ENCODE peak calls at places on chromosomes 1 and 21, in eight cellular contexts. B is left ventricle myocardium inferior, D is ascending aorta, N is fibroblast of pulmonary artery, Y is foreskin fibroblast, X is IMR-90, L is psoas muscle, U is lower leg skin. I is an unnamed sample.

GRCh38 chr1:154629160-154630073 is 21.4 kb upstream of the ADAR start:
- DNase-seq in B (no peak), D (no peak), N (peak), Y (no peak), X (peak), L (no peak), U (no peak), I (no peak)

GRCh38 chr1:203166192-203166940 is 9.3 kb downstream of the MYBPH start:
- DNase-seq in B (no peak), D (no peak), N (no peak), Y (no peak), X (no peak), L (no peak), U (no peak), I (no peak)

GRCh38 chr1:160315359-160315758 is 27.7 kb downstream of the COPA start:
- DNase-seq in B (no peak), D (no peak), N (no peak), Y (no peak), X (no peak), L (no peak), U (no peak), I (no peak)

GRCh38 chr1:201433609-201434008 is 12.1 kb upstream of the TNNI1 start:
- DNase-seq in B (no peak), D (no peak), N (no peak), Y (no peak), X (no peak), L (no peak), U (no peak), I (no peak)

GRCh38 chr1:213761845-213762407 is 225.8 kb upstream of the PROX1 start:
- DNase-seq in B (no peak), D (no peak), N (no peak), Y (no peak), X (no peak), L (no peak), U (no peak), I (no peak)

GRCh38 chr1:83508485-83509151 is 490.3 kb downstream of the TTLL7 start:
- DNase-seq in B (no peak), D (no peak), N (peak), Y (peak), X (peak), L (no peak), U (peak), I (peak)

GRCh38 chr1:183069562-183070216 is 46.5 kb downstream of the LAMC1 start:
- DNase-seq in B (no peak), D (no peak), N (no peak), Y (peak), X (no peak), L (no peak), U (no peak), I (no peak)

GRCh38 chr1:209805875-209806760 is at the start of gene IRF6:
- DNase-seq in B (peak), D (no peak), N (peak), Y (peak), X (peak), L (peak), U (peak), I (no peak)

DNA sequence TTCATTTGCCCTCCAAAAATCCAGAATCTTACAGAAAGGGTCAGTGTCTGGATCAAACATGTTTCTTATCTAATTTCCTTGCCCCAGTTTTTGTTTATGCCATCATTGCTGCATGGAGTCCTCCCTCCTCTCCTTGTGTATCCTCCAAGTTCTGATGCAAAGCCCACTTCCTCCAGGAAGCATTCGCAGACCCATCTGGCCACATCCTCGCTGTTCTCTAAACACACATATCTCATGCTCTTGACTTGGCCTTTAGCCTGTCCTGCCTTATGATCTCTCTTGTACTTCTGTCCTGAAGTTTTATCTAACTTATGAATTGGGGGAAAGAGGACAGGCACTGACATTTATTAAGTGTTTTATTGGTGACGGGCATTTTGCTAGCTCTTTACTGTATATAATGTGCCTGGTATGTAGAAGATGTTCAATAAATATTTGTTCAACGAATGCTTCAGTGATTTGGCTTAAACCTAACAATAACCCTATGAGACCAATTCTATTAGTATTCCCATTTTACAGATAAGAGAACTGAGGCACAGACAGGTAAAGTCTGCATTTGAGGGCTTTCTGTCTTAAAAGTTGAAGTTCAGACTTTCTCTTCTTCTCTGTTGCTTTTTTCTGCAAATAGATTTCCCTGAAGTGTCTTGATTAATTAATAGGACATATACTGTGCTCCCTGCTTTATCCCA is 19.2 kb upstream of the ID3 start:
- DNase-seq in B (no peak), D (no peak), N (peak), Y (no peak), X (peak), L (no peak), U (no peak), I (no peak)
- H3K4me3 ChIP-seq in B (no peak), D (peak), N (no peak), Y (no peak), X (no peak), L (no peak), U (no peak), I (no peak)

DNA sequence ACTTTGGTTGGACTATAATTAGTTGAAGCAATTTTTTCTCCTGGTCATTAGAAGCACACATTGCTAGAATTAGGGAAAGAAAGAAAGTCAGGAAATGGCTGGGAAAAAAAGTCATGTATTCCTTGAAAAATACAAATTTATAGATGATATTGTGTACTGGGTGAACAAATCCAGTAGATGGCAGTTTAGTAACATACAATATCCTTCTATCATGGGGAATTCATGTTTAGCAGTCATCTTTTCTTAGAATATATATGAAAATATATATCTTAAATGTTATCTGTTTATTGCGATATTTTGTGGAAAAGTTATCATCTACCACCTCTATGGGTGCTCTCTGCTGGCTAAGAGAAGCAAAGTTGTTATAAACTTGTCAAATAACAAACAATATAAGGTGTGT is 13.1 kb upstream of the ZRANB2 start:
- DNase-seq in B (no peak), D (no peak), N (peak), Y (no peak), X (peak), L (no peak), U (no peak), I (no peak)
- TF ChIP-seq CTCF in B (peak), D (peak), N (peak), Y (peak), X (peak), L (peak), U (no peak), I (peak)

GRCh38 chr1:211830055-211830329 is 571 bp downstream of the LPGAT1 start:
- DNase-seq in B (peak), D (no peak), N (no peak), Y (peak), X (no peak), L (no peak), U (no peak), I (no peak)
- H3K4me3 ChIP-seq in B (peak), D (peak), N (peak), Y (peak), X (peak), L (peak), U (peak), I (peak)

GRCh38 chr21:26425576-26425975 is 147.5 kb downstream of the CYYR1 start:
- DNase-seq in B (no peak), D (no peak), N (no peak), Y (no peak), X (no peak), L (no peak), U (no peak), I (no peak)

GRCh38 chr21:26423506-26423905 is 149.6 kb downstream of the CYYR1 start:
- DNase-seq in B (no peak), D (no peak), N (no peak), Y (no peak), X (no peak), L (no peak), U (no peak), I (no peak)

GRCh38 chr21:26422138-26422537 is 150.9 kb downstream of the CYYR1 start:
- DNase-seq in B (no peak), D (no peak), N (no peak), Y (no peak), X (no peak), L (no peak), U (no peak), I (no peak)

GRCh38 chr21:26421724-26422123 is 151.4 kb downstream of the CYYR1 start:
- DNase-seq in B (no peak), D (no peak), N (no peak), Y (no peak), X (no peak), L (no peak), U (no peak), I (no peak)
- TF ChIP-seq CTCF in B (no peak), D (no peak), N (no peak), Y (no peak), X (no peak), L (no peak), U (no peak), I (no peak)

DNA sequence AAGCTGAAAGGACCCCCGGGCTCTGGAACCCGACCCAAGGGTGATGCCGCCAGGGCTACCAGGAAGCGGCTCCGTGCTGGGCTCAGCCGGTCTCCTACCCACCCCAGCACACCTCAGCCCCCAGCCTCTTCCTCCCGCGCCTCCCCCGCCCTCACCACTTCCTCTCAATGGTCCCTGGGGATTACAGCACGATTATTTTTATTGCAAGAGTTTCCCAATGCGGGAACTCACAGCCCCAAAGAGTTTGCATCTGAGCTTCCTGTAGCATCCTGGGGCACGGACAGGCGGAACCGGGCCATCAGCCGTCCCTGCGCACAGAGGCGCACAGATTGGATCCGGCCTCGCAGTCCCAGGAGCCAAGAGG is 8.7 kb upstream of the SLX9 start:
- DNase-seq in B (peak), D (no peak), N (peak), Y (no peak), X (no peak), L (peak), U (no peak), I (no peak)
- H3K4me3 ChIP-seq in B (peak), D (peak), N (no peak), Y (no peak), X (no peak), L (peak), U (no peak), I (no peak)

GRCh38 chr1:70847013-70847412 is 200.6 kb downstream of the PTGER3 start:
- DNase-seq in B (no peak), D (no peak), N (no peak), Y (no peak), X (no peak), L (no peak), U (no peak), I (no peak)
- TF ChIP-seq CTCF in B (no peak), D (no peak), N (no peak), Y (no peak), X (no peak), L (no peak), U (no peak), I (no peak)

GRCh38 chr1:182060877-182061276 is 635 bp downstream of the ZNF648 start:
- DNase-seq in B (no peak), D (no peak), N (no peak), Y (no peak), X (no peak), L (no peak), U (no peak), I (no peak)

GRCh38 chr1:182061597-182061996 is at the start of gene ZNF648:
- DNase-seq in B (no peak), D (no peak), N (no peak), Y (no peak), X (no peak), L (no peak), U (no peak), I (no peak)

GRCh38 chr1:182059936-182060335 is 1.6 kb downstream of the ZNF648 start:
- DNase-seq in B (no peak), D (no peak), N (no peak), Y (no peak), X (no peak), L (no peak), U (no peak), I (no peak)

GRCh38 chr1:182054698-182055326 is 6.7 kb downstream of the ZNF648 start:
- DNase-seq in B (no peak), D (no peak), N (no peak), Y (no peak), X (no peak), L (no peak), U (peak), I (no peak)

GRCh38 chr1:182056596-182057366 is 4.7 kb downstream of the ZNF648 start:
- DNase-seq in B (no peak), D (no peak), N (no peak), Y (no peak), X (no peak), L (no peak), U (no peak), I (no peak)
- H3K4me3 ChIP-seq in B (peak), D (no peak), N (no peak), Y (no peak), X (no peak), L (no peak), U (no peak), I (no peak)

GRCh38 chr1:225413708-225414375 is 14.0 kb downstream of the LBR start:
- DNase-seq in B (no peak), D (no peak), N (no peak), Y (no peak), X (no peak), L (no peak), U (no peak), I (no peak)
- TF ChIP-seq CTCF in B (no peak), D (no peak), N (no peak), Y (no peak), X (no peak), L (no peak), U (no peak), I (no peak)

DNA sequence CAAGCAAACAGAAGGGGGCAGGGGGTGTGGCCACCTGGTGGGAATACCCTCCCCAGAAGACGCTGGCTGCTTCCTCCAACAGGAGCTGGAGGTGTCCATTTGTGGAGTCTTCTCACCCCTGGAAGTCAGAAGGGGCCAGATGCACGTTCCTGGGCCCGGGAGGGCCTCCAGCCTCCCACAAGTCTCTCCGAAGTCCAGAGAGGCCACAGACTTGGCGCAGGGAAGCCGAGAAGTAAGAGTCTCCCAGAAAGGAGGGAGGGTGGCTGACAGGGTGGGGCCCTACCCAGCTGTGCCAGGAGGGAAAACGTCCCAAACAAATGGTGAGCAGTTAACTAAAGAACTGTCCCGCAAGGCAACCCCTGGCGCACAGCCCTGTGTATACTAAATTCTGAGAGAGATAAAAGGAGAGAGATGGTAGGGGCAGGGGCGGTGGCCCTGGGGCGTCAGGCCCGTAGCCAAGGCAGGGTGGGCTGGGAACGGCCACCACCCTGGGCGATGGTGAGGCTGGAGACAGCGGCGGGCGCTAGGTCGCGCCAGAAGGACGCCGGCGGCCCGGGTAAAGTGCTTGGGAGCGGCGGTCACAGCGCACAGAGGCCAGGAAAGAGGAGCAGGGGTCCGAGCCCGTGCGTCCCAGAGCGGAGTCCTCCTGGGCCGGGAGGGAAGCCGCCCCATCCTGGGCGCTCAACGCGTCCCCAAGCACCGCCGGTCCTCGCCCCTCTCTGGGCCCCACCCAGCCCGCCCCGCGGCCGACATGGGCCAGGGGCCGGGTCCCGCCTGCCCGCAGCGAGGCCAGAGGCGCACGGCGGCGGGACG is 1.2 kb downstream of the CHD5 start:
- DNase-seq in B (no peak), D (no peak), N (no peak), Y (no peak), X (no peak), L (no peak), U (no peak), I (no peak)
- H3K4me3 ChIP-seq in B (peak), D (peak), N (no peak), Y (no peak), X (no peak), L (peak), U (no peak), I (no peak)

I was measured in HFF-Myc.